ENCODE peak calls at places on chromosome 14, in five cellular contexts. K is H9, C is neuronal stem cell, R is H1, H is trophoblast cell. Q is an unnamed sample.

GRCh38 chr14:23130875-23131274 is 11.8 kb upstream of the CEBPE start:
- DNase-seq in K (no peak), C (no peak), R (no peak), H (no peak), Q (no peak)

GRCh38 chr14:55298423-55298822 is 27.2 kb downstream of the FBXO34 start:
- DNase-seq in K (no peak), C (no peak), R (no peak), H (no peak), Q (no peak)

GRCh38 chr14:98859301-98859700 is 412.7 kb downstream of the BCL11B start:
- DNase-seq in K (no peak), C (no peak), R (no peak), H (no peak), Q (no peak)

GRCh38 chr14:64718762-64719161 is 14.5 kb downstream of the PLEKHG3 start:
- DNase-seq in K (no peak), C (no peak), R (no peak), H (no peak), Q (no peak)

GRCh38 chr14:20662968-20663731 is 21.2 kb upstream of the RNASE4 start:
- DNase-seq in K (peak; percentile 91), C (peak; percentile 51), R (peak; percentile 96), H (peak; percentile 55), Q (peak; percentile 34)

GRCh38 chr14:22807432-22808087 is 7.7 kb downstream of the SLC7A7 start:
- DNase-seq in K (no peak), C (no peak), R (no peak), H (no peak), Q (no peak)

GRCh38 chr14:36556811-36557433 is 25.5 kb downstream of the NKX2-8 start:
- DNase-seq in K (no peak), C (no peak), R (no peak), H (peak; percentile 6), Q (peak; percentile 21)

GRCh38 chr14:90753456-90754005 is 62.7 kb downstream of the TTC7B start:
- DNase-seq in K (no peak), C (no peak), R (no peak), H (no peak), Q (no peak)

GRCh38 chr14:58915646-58916045 is 272.8 kb upstream of the DAAM1 start:
- DNase-seq in K (no peak), C (no peak), R (no peak), H (no peak), Q (no peak)

GRCh38 chr14:81245771-81246170 is 25.0 kb upstream of the GTF2A1 start:
- DNase-seq in K (no peak), C (no peak), R (no peak), H (no peak), Q (no peak)

GRCh38 chr14:103869406-103870143 is 22.2 kb upstream of the PPP1R13B start:
- DNase-seq in K (no peak), C (no peak), R (no peak), H (no peak), Q (no peak)

GRCh38 chr14:47366006-47366405 is 309.4 kb downstream of the MDGA2 start:
- DNase-seq in K (no peak), C (peak; percentile 17), R (no peak), H (no peak), Q (no peak)

DNA sequence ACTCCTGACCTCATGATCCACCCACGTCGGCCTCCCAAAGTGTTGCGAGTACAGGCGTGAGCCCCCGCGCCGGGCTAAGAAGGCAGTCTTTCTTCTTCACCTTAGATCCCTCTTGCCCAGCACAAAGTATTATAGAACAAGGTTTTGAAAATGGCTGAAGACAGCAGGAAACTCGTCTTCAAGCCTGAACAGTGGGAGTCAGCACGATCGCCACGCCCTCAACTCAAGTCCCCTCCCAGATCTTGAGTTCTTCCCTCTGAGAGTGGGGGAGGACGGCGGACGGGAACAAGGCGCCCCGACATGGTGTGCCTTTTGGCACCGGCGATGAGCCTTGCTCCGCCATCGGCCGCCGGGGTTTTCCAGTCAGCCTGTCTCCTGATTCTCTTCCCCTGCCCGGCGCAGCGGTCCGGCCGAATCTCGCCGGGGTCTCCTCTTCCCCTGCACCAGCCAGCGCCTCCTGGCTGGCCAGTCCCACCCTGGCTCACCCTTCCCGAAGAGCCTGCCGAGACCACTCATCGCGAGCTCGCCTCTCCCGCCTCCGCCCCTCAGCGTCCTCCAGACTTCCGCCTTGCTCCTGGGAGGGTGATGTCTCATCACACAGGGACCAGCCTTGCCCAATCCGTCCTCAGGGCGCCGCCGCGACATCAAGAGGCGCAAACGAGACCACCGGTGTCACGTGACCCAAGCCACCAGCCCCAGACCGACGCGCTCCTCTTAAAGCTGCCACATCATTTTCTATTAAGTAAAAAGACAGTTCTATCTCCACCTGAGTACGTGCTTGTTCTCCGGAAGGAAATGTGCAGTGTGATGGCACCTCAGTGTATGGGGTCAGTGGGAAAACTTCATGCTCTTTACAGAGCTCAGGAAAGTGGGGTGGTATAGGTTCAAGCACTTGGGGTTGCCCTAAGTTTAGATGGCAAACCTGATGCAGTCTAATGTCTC is at the start of gene CHMP4A:
- DNase-seq in K (peak; percentile 99), C (peak; percentile 94), R (peak; percentile 91), H (peak; percentile 97), Q (peak; percentile 99)
- H2BK12ac ChIP-seq in K (no peak within 1 kb of the TSS), C (no peak within 1 kb of the TSS), R (no peak within 1 kb of the TSS), H (no peak within 1 kb of the TSS), Q (no peak within 1 kb of the TSS)

DNA sequence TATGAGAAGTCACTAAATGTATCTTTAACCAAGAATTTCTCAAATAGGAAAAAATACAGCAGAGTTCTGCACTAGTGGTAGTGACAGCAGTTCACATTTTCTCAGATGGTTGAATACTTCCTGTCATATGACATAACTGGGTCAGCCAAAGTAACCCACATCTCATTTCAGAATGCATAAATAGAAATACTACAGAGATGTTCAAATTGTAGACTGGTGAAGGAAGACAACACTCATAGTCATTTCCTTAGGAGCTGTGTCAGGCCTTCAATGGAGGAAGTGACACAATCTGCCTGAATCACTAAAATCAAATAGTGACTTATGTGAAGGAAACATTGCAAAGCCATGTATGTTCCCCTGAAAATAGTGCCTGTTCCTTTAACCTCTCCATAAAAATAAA is 32.4 kb downstream of the FERMT2 start:
- DNase-seq in K (no peak), C (no peak), R (no peak), H (no peak), Q (peak; percentile 80)
- H3K4me1 ChIP-seq in K (peaks cover 4% of the 10 kb centered on the region), C (peaks cover 2% of the 10 kb centered on the region), R (no peaks in the 10 kb centered on the region), H (no peaks in the 10 kb centered on the region), Q (peaks cover 12% of the 10 kb centered on the region)

DNA sequence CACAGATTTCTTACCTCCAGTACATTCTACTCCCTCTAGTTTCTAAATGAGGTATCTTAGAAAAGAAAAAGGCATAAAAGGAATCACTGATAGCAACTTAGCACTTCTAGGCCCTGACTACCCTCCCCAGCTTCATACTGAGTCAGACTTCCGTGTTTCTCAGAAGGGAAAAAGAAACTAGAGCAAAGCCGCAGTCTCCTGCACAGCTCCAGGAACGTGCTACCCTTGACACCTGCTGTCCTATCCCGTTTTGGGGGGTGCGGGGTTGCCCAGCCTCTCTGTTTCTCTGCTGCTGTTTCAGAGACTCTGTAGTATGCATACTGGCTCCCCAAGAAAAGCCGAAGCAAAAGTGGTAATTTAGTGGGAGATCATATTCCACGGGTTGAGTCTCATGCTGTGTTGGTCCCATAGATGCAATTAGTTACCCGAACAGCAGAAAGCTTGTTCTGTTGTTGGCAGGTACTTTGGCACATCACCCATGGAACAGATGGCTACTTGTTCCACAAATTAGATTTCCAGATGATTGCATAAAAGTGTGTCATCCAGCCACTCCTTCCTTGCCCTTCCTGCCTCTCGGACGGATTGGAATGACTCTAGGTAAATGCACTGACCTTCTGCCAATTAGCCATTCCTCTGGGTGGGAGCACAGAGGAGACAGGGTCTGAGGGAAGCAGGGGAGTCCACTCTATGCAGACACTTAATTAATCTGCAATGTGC is 438.1 kb downstream of the FUT8 start:
- DNase-seq in K (no peak), C (no peak), R (no peak), H (no peak), Q (no peak)
- H2BK12ac ChIP-seq in K (no peak overlapping the region), C (no peak overlapping the region), R (no peak overlapping the region), H (no peak overlapping the region), Q (no peak overlapping the region)

GRCh38 chr14:89401241-89401640 is 15.8 kb downstream of the FOXN3 start:
- DNase-seq in K (no peak), C (no peak), R (no peak), H (no peak), Q (no peak)

GRCh38 chr14:89400529-89400928 is 16.5 kb downstream of the FOXN3 start:
- DNase-seq in K (no peak), C (no peak), R (no peak), H (no peak), Q (no peak)

GRCh38 chr14:89402363-89402762 is 14.7 kb downstream of the FOXN3 start:
- DNase-seq in K (no peak), C (no peak), R (no peak), H (no peak), Q (no peak)

GRCh38 chr14:89399594-89400068 is 17.4 kb downstream of the FOXN3 start:
- DNase-seq in K (peak; percentile 72), C (peak; percentile 17), R (no peak), H (peak; percentile 90), Q (peak; percentile 95)

DNA sequence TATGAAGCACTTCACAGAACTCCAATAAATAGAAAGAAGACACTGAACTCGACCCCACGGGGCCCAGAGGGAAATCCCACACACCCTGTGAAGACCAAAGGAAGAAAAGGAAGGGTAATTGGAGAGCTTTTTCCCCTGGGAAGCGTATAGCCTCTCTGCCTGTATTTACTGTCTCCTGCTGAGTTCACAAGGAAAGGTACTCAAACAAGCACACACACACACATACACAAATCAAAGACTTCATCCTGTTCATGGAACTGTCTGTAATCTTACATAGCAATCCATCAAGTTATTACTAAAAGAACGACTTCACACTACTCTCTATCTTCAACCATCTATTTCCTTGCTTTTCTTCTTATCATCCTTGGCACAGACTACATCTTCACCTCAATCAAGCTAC is 15.2 kb downstream of the FOXN3 start:
- DNase-seq in K (no peak), C (no peak), R (no peak), H (no peak), Q (no peak)
- H3K4me1 ChIP-seq in K (peaks cover 3% of the 10 kb centered on the region), C (no peaks in the 10 kb centered on the region), R (peaks cover 13% of the 10 kb centered on the region), H (no peaks in the 10 kb centered on the region), Q (peaks cover 4% of the 10 kb centered on the region)

DNA sequence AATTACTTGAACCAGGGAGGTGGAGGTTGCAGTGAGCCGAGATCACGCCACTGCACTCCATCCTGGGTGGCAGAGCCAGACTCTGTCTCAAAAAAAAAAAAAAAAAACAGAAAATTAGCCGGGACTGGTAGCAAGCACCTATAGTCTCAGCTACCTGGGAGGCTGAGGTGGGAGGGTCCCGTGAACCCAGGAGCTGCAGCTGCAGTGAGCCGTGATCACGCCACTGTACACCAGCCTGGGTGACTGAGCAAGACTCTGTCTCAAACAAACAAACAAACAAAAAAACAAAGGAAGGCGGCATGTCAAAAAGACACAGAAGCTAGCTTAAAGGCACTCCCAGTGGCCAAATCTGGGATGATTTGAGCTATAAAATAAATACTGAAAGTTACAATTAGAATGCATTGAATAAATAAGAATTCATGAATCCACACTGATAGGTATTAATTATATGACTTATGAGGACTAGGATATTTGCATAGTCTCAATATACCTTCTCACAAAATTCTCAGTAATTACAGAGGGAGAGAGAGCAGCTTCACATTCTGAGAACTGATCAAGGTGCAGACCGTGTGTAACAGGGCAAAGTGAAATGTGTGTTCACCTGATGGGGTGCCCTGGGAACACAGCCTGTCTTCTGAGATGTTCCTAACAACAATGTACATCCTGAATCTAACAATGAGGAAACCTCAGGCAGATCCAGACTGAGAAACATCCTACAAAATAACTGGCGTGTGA is 42.7 kb upstream of the GPR132 start:
- DNase-seq in K (no peak), C (no peak), R (no peak), H (peak; percentile 20), Q (no peak)
- H2BK12ac ChIP-seq in K (no peak overlapping the region), C (no peak overlapping the region), R (no peak overlapping the region), H (no peak overlapping the region), Q (no peak overlapping the region)